ENCODE peak calls at places on chromosome 22, in nine cellular contexts. B is A673, K is Calu3, Z is foreskin fibroblast, S is BJ, X is bronchial epithelial cell, Y is BE2C, V is endodermal cell, U is mammary epithelial cell. J is an unnamed sample.

GRCh38 chr22:26139320-26139719 is 29.9 kb upstream of the SEZ6L start:
- DNase-seq in Y (peak), Z (no peak), V (no peak), S (no peak), X (no peak), B (peak), K (no peak), U (peak), J (no peak)

GRCh38 chr22:24969588-24970301 is 17.2 kb downstream of the KIAA1671 start:
- DNase-seq in Z (no peak), U (peak), V (peak), S (peak), X (no peak), Y (peak), K (no peak), B (no peak), J (no peak)

GRCh38 chr22:37996515-37997246 is 12.3 kb upstream of the SOX10 start:
- DNase-seq in K (peak), S (no peak), U (no peak), V (no peak), X (no peak), Z (no peak), Y (no peak), B (no peak), J (no peak)

GRCh38 chr22:45615364-45615763 is 56.3 kb upstream of the ATXN10 start:
- DNase-seq in Z (no peak), B (no peak), Y (no peak), K (no peak), X (no peak), U (no peak), V (no peak), S (no peak), J (no peak)

GRCh38 chr22:26979294-26979693 is 321.9 kb downstream of the MIAT start:
- DNase-seq in K (no peak), Y (peak), U (no peak), V (peak), B (no peak), Z (no peak), X (no peak), S (no peak), J (no peak)

GRCh38 chr22:46941958-46942815 is 179.7 kb downstream of the TBC1D22A start:
- DNase-seq in U (no peak), B (peak), X (no peak), V (no peak), S (no peak), Z (peak), K (no peak), Y (no peak), J (no peak)

GRCh38 chr22:20604776-20605221 is 97.4 kb downstream of the MED15 start:
- DNase-seq in B (no peak), V (no peak), Z (no peak), S (no peak), Y (no peak), X (no peak), U (no peak), K (no peak), J (no peak)

GRCh38 chr22:49792107-49792506 is 35.6 kb downstream of the BRD1 start:
- DNase-seq in V (no peak), S (no peak), X (no peak), B (no peak), U (no peak), K (no peak), Y (no peak), Z (no peak), J (no peak)

GRCh38 chr22:46674367-46674781 is 54.2 kb downstream of the GRAMD4 start:
- DNase-seq in Y (no peak), B (no peak), U (no peak), K (no peak), X (no peak), V (no peak), S (no peak), Z (peak), J (no peak)

GRCh38 chr22:28246392-28246791 is 327.3 kb upstream of the PITPNB start:
- DNase-seq in B (no peak), U (no peak), Z (peak), X (peak), K (no peak), S (peak), Y (no peak), V (no peak), J (no peak)

GRCh38 chr22:50585238-50585637 is 2.6 kb upstream of the CHKB start:
- DNase-seq in Z (no peak), X (no peak), V (no peak), K (no peak), Y (no peak), B (no peak), U (no peak), S (no peak), J (no peak)

GRCh38 chr22:44667829-44668189 is 34.2 kb upstream of the PRR5 start:
- DNase-seq in V (peak), Y (no peak), S (no peak), B (no peak), Z (no peak), U (no peak), K (no peak), X (no peak), J (no peak)

GRCh38 chr22:46320166-46320710 is 15.3 kb upstream of the TRMU start:
- DNase-seq in V (no peak), S (no peak), Z (no peak), K (no peak), B (no peak), Y (no peak), U (no peak), X (no peak), J (no peak)

GRCh38 chr22:46567471-46567870 is 30.1 kb upstream of the CELSR1 start:
- DNase-seq in X (no peak), Z (no peak), B (no peak), K (no peak), V (no peak), Y (no peak), U (no peak), S (no peak), J (no peak)

GRCh38 chr22:38935023-38935422 is 22.4 kb upstream of the APOBEC3A start:
- DNase-seq in U (peak), Y (peak), K (peak), X (peak), Z (no peak), B (no peak), V (no peak), S (no peak), J (no peak)

GRCh38 chr22:48782817-48783511 is 1044.7 kb downstream of the BRD1 start:
- DNase-seq in U (no peak), Y (no peak), X (no peak), Z (no peak), B (peak), S (no peak), K (no peak), V (peak), J (no peak)
- TF ChIP-seq CTCF in U (no peak), Y (peak), X (no peak), Z (no peak), B (peak), S (no peak), K (no peak), V (peak), J (peak)

DNA sequence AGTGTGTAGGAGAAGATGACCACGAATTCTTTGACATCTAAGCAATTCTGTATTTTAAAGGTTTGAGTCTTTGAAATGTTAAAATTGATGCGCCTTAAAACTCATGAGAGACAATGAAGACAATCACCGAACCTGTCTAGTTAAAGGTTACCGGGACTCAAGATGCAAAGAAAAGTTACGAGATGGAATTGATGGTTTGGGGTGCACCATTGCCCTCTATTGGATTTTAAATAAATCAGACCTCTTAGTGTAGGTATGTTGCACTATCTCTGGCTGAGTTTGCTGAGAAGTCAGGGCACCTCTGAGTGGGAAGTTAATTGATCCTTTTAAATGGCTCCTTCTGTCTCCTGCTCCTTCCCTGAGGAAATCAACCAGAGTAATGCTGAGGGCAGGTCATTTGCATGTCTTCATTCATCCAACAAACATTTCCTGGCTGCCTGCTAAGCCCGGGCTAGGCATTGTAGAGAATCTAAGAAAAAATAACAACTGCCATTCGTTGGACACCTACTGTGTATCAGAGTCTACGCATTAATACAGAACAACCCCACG is 19.4 kb upstream of the TMA7B start:
- DNase-seq in B (peak), U (no peak), Y (no peak), Z (no peak), S (no peak), V (no peak), K (no peak), X (peak), J (no peak)
- TF ChIP-seq CTCF in B (no peak), U (no peak), Y (no peak), Z (no peak), S (no peak), V (no peak), K (no peak), X (no peak), J (no peak)

DNA sequence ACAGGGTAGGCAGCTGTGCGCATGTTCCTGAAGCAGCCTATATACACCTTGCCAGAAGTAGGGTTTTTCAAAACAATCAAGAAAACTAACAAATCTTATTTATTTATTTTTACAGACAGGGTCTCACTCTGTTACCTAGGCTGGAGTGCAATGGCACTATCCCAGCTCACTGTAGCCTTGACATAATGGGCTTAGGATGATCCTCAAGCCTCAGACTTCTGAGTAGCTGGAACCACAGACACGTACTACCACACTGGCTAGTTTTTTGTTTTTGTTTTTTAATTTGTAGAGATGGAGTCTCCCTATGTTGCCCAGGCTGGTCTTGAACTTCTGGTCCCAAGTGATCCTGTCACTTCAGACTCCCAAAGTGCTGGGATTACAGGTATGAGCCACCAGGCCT is 25.7 kb downstream of the CLTCL1 start:
- DNase-seq in Z (no peak), B (no peak), S (no peak), V (no peak), U (no peak), K (no peak), X (no peak), Y (no peak), J (no peak)
- TF ChIP-seq CTCF in Z (no peak), B (no peak), S (no peak), V (no peak), U (no peak), K (no peak), X (no peak), Y (no peak), J (no peak)

GRCh38 chr22:35257321-35258143 is at the start of gene HMGXB4:
- DNase-seq in U (peak), X (peak), V (peak), B (peak), S (no peak), K (peak), Z (peak), Y (peak), J (peak)
- TF ChIP-seq CTCF in U (no peak), X (no peak), V (no peak), B (no peak), S (no peak), K (no peak), Z (no peak), Y (no peak), J (peak)

GRCh38 chr22:39992088-39992826 is 2.5 kb upstream of the FAM83F start:
- DNase-seq in V (no peak), K (no peak), Y (no peak), U (no peak), S (no peak), Z (no peak), X (no peak), B (no peak), J (no peak)
- TF ChIP-seq CTCF in V (no peak), K (no peak), Y (no peak), U (no peak), S (no peak), Z (no peak), X (no peak), B (no peak), J (no peak)

GRCh38 chr22:32556150-32556549 is 81.5 kb downstream of the FBXO7 start:
- DNase-seq in X (no peak), U (no peak), Z (no peak), B (no peak), Y (no peak), K (no peak), S (no peak), V (no peak), J (no peak)
- TF ChIP-seq CTCF in X (no peak), U (no peak), Z (no peak), B (no peak), Y (no peak), K (no peak), S (no peak), V (no peak), J (no peak)

GRCh38 chr22:32132126-32132525 is 27.0 kb downstream of the C22orf42 start:
- DNase-seq in Z (no peak), X (no peak), B (no peak), S (no peak), V (no peak), Y (no peak), K (no peak), U (no peak), J (no peak)
- TF ChIP-seq CTCF in Z (no peak), X (no peak), B (no peak), S (no peak), V (no peak), Y (no peak), K (no peak), U (no peak), J (no peak)

GRCh38 chr22:17540481-17540880 is 22.8 kb upstream of the SLC25A18 start:
- DNase-seq in V (peak), U (no peak), B (no peak), Y (no peak), S (no peak), K (no peak), X (no peak), Z (no peak), J (no peak)
- TF ChIP-seq CTCF in V (peak), U (no peak), B (peak), Y (no peak), S (no peak), K (no peak), X (no peak), Z (no peak), J (no peak)

GRCh38 chr22:43446881-43447280 is 35.1 kb downstream of the MPPED1 start:
- DNase-seq in B (peak), Y (no peak), S (no peak), K (peak), X (peak), Z (no peak), U (no peak), V (no peak), J (no peak)
- TF ChIP-seq CTCF in B (no peak), Y (peak), S (no peak), K (peak), X (no peak), Z (no peak), U (no peak), V (no peak), J (no peak)